ENCODE peak calls at places on chromosomes 4 and X, in ten cellular contexts. One of them, this sample, is unnamed.
A peak's percentile ranks its signal among the peaks of the same experiment; 100 is the strongest.

GRCh38 chrX:130623508-130623907 is 221.7 kb downstream of the RBMX2 start:
- DNase-seq in right lobe of liver: no peak
- DNase-seq in breast epithelium: no peak
- DNase-seq in psoas muscle: no peak
- DNase-seq in CD8-positive, alpha-beta memory T cell: no peak
- DNase-seq in transverse colon: no peak
- DNase-seq in H9: no peak
- DNase-seq in tibial artery: no peak
- DNase-seq in upper lobe of right lung: no peak
- DNase-seq in heart right ventricle: no peak
- DNase-seq in this sample: no peak

GRCh38 chr4:176210101-176210500 is 14.7 kb upstream of the SPATA4 start:
- DNase-seq in right lobe of liver: no peak
- DNase-seq in breast epithelium: no peak
- DNase-seq in psoas muscle: no peak
- DNase-seq in CD8-positive, alpha-beta memory T cell: no peak
- DNase-seq in transverse colon: no peak
- DNase-seq in H9: no peak
- DNase-seq in tibial artery: no peak
- DNase-seq in upper lobe of right lung: no peak
- DNase-seq in heart right ventricle: no peak
- DNase-seq in this sample: no peak

GRCh38 chr4:83128235-83128929 is 13.9 kb upstream of the PLAC8 start:
- DNase-seq in right lobe of liver: no peak
- DNase-seq in breast epithelium: no peak
- DNase-seq in psoas muscle: no peak
- DNase-seq in CD8-positive, alpha-beta memory T cell: no peak
- DNase-seq in transverse colon: peak; percentile 32
- DNase-seq in H9: no peak
- DNase-seq in tibial artery: no peak
- DNase-seq in upper lobe of right lung: no peak
- DNase-seq in heart right ventricle: no peak
- DNase-seq in this sample: no peak

GRCh38 chrX:12814434-12814833 is 23.2 kb downstream of the PRPS2 start:
- DNase-seq in right lobe of liver: no peak
- DNase-seq in breast epithelium: no peak
- DNase-seq in psoas muscle: no peak
- DNase-seq in CD8-positive, alpha-beta memory T cell: no peak
- DNase-seq in transverse colon: peak; percentile 41
- DNase-seq in H9: peak; percentile 33
- DNase-seq in tibial artery: no peak
- DNase-seq in upper lobe of right lung: no peak
- DNase-seq in heart right ventricle: peak; percentile 13
- DNase-seq in this sample: no peak

GRCh38 chrX:39017062-39017461 is 215.8 kb downstream of the MID1IP1 start:
- DNase-seq in right lobe of liver: no peak
- DNase-seq in breast epithelium: no peak
- DNase-seq in psoas muscle: no peak
- DNase-seq in CD8-positive, alpha-beta memory T cell: no peak
- DNase-seq in transverse colon: no peak
- DNase-seq in H9: no peak
- DNase-seq in tibial artery: no peak
- DNase-seq in upper lobe of right lung: no peak
- DNase-seq in heart right ventricle: no peak
- DNase-seq in this sample: no peak

GRCh38 chr4:119139316-119139715 is 3.7 kb downstream of the MYOZ2 start:
- DNase-seq in right lobe of liver: no peak
- DNase-seq in breast epithelium: no peak
- DNase-seq in psoas muscle: no peak
- DNase-seq in CD8-positive, alpha-beta memory T cell: no peak
- DNase-seq in transverse colon: no peak
- DNase-seq in H9: no peak
- DNase-seq in tibial artery: no peak
- DNase-seq in upper lobe of right lung: no peak
- DNase-seq in heart right ventricle: no peak
- DNase-seq in this sample: no peak

GRCh38 chrX:11781734-11782370 is 23.8 kb downstream of the MSL3 start:
- DNase-seq in right lobe of liver: no peak
- DNase-seq in breast epithelium: no peak
- DNase-seq in psoas muscle: no peak
- DNase-seq in CD8-positive, alpha-beta memory T cell: no peak
- DNase-seq in transverse colon: no peak
- DNase-seq in H9: no peak
- DNase-seq in tibial artery: no peak
- DNase-seq in upper lobe of right lung: no peak
- DNase-seq in heart right ventricle: no peak
- DNase-seq in this sample: no peak

GRCh38 chr4:86891785-86892638 is at the start of gene C4orf36:
- DNase-seq in right lobe of liver: peak; percentile 88
- DNase-seq in breast epithelium: peak; percentile 86
- DNase-seq in psoas muscle: peak; percentile 48
- DNase-seq in CD8-positive, alpha-beta memory T cell: no peak
- DNase-seq in transverse colon: peak; percentile 78
- DNase-seq in H9: peak; percentile 86
- DNase-seq in tibial artery: peak; percentile 72
- DNase-seq in upper lobe of right lung: peak; percentile 92
- DNase-seq in heart right ventricle: peak; percentile 38
- DNase-seq in this sample: no peak

GRCh38 chr4:183493246-183493645 is 11.6 kb upstream of the ING2 start:
- DNase-seq in right lobe of liver: no peak
- DNase-seq in breast epithelium: no peak
- DNase-seq in psoas muscle: no peak
- DNase-seq in CD8-positive, alpha-beta memory T cell: no peak
- DNase-seq in transverse colon: no peak
- DNase-seq in H9: no peak
- DNase-seq in tibial artery: no peak
- DNase-seq in upper lobe of right lung: no peak
- DNase-seq in heart right ventricle: no peak
- DNase-seq in this sample: no peak
- H3K27ac ChIP-seq in right lobe of liver: no peak overlapping the region
- H3K27ac ChIP-seq in breast epithelium: no peak overlapping the region
- H3K27ac ChIP-seq in psoas muscle: no peak overlapping the region
- H3K27ac ChIP-seq in CD8-positive, alpha-beta memory T cell: no peak overlapping the region
- H3K27ac ChIP-seq in transverse colon: no peak overlapping the region
- H3K27ac ChIP-seq in H9: no peak overlapping the region
- H3K27ac ChIP-seq in tibial artery: no peak overlapping the region
- H3K27ac ChIP-seq in upper lobe of right lung: no peak overlapping the region
- H3K27ac ChIP-seq in heart right ventricle: no peak overlapping the region
- H3K27ac ChIP-seq in this sample: no peak overlapping the region

GRCh38 chr4:273312-274017 is 31.8 kb downstream of the ZNF732 start:
- DNase-seq in right lobe of liver: no peak
- DNase-seq in breast epithelium: no peak
- DNase-seq in psoas muscle: no peak
- DNase-seq in CD8-positive, alpha-beta memory T cell: no peak
- DNase-seq in transverse colon: no peak
- DNase-seq in H9: no peak
- DNase-seq in tibial artery: no peak
- DNase-seq in upper lobe of right lung: no peak
- DNase-seq in heart right ventricle: no peak
- DNase-seq in this sample: no peak
- H3K9me3 ChIP-seq in right lobe of liver: peaks cover 8% of the 10 kb centered on the region
- H3K9me3 ChIP-seq in breast epithelium: peaks cover 96% of the 10 kb centered on the region
- H3K9me3 ChIP-seq in psoas muscle: peaks cover 94% of the 10 kb centered on the region
- H3K9me3 ChIP-seq in CD8-positive, alpha-beta memory T cell: peaks cover 21% of the 10 kb centered on the region
- H3K9me3 ChIP-seq in transverse colon: peaks cover 83% of the 10 kb centered on the region
- H3K9me3 ChIP-seq in H9: peaks cover 41% of the 10 kb centered on the region
- H3K9me3 ChIP-seq in tibial artery: peaks cover 96% of the 10 kb centered on the region
- H3K9me3 ChIP-seq in upper lobe of right lung: peaks cover 62% of the 10 kb centered on the region
- H3K9me3 ChIP-seq in heart right ventricle: peaks cover 93% of the 10 kb centered on the region
- H3K9me3 ChIP-seq in this sample: peaks cover 44% of the 10 kb centered on the region

GRCh38 chrX:153845195-153845594 is 14.9 kb upstream of the PDZD4 start:
- DNase-seq in right lobe of liver: no peak
- DNase-seq in breast epithelium: no peak
- DNase-seq in psoas muscle: no peak
- DNase-seq in CD8-positive, alpha-beta memory T cell: no peak
- DNase-seq in transverse colon: no peak
- DNase-seq in H9: peak; percentile 68
- DNase-seq in tibial artery: no peak
- DNase-seq in upper lobe of right lung: no peak
- DNase-seq in heart right ventricle: no peak
- DNase-seq in this sample: no peak

GRCh38 chrX:153845842-153846241 is 15.5 kb upstream of the PDZD4 start:
- DNase-seq in right lobe of liver: no peak
- DNase-seq in breast epithelium: no peak
- DNase-seq in psoas muscle: no peak
- DNase-seq in CD8-positive, alpha-beta memory T cell: no peak
- DNase-seq in transverse colon: no peak
- DNase-seq in H9: no peak
- DNase-seq in tibial artery: no peak
- DNase-seq in upper lobe of right lung: no peak
- DNase-seq in heart right ventricle: no peak
- DNase-seq in this sample: no peak

GRCh38 chrX:153848325-153848724 is 18.0 kb upstream of the PDZD4 start:
- DNase-seq in right lobe of liver: no peak
- DNase-seq in breast epithelium: no peak
- DNase-seq in psoas muscle: no peak
- DNase-seq in CD8-positive, alpha-beta memory T cell: no peak
- DNase-seq in transverse colon: no peak
- DNase-seq in H9: peak; percentile 62
- DNase-seq in tibial artery: no peak
- DNase-seq in upper lobe of right lung: no peak
- DNase-seq in heart right ventricle: no peak
- DNase-seq in this sample: no peak

GRCh38 chrX:153844509-153845082 is 14.3 kb upstream of the PDZD4 start:
- DNase-seq in right lobe of liver: no peak
- DNase-seq in breast epithelium: no peak
- DNase-seq in psoas muscle: no peak
- DNase-seq in CD8-positive, alpha-beta memory T cell: no peak
- DNase-seq in transverse colon: no peak
- DNase-seq in H9: peak; percentile 81
- DNase-seq in tibial artery: no peak
- DNase-seq in upper lobe of right lung: no peak
- DNase-seq in heart right ventricle: no peak
- DNase-seq in this sample: no peak
- H3K27ac ChIP-seq in right lobe of liver: no peak overlapping the region
- H3K27ac ChIP-seq in breast epithelium: no peak overlapping the region
- H3K27ac ChIP-seq in psoas muscle: no peak overlapping the region
- H3K27ac ChIP-seq in CD8-positive, alpha-beta memory T cell: no peak overlapping the region
- H3K27ac ChIP-seq in transverse colon: no peak overlapping the region
- H3K27ac ChIP-seq in H9: peak overlapping the region; percentile 83
- H3K27ac ChIP-seq in tibial artery: no peak overlapping the region
- H3K27ac ChIP-seq in upper lobe of right lung: no peak overlapping the region
- H3K27ac ChIP-seq in heart right ventricle: no peak overlapping the region
- H3K27ac ChIP-seq in this sample: no peak overlapping the region

DNA sequence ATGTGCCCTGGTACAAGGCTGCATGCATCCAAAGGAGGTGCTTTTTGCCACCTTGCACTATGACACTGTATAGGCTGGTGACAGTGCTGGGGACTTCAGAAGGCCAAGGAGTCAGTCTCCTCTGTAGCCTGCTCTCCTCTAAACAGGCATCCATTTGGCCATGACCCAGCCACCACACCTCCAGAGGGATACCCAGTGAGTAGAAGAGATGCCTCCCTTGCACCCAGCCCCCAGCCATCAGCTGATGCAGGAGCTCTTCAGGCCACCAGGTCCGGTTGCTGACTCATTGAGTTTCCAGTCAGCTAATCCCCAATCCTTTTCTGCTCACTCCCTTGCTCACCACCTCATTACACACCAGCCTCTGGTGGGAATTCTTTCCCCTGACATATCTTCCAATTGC is 99.8 kb downstream of the PJA1 start:
- DNase-seq in right lobe of liver: no peak
- DNase-seq in breast epithelium: no peak
- DNase-seq in psoas muscle: no peak
- DNase-seq in CD8-positive, alpha-beta memory T cell: no peak
- DNase-seq in transverse colon: no peak
- DNase-seq in H9: peak; percentile 6
- DNase-seq in tibial artery: no peak
- DNase-seq in upper lobe of right lung: no peak
- DNase-seq in heart right ventricle: no peak
- DNase-seq in this sample: no peak
- H3K9me3 ChIP-seq in right lobe of liver: no peaks in the 10 kb centered on the region
- H3K9me3 ChIP-seq in breast epithelium: peaks cover 12% of the 10 kb centered on the region
- H3K9me3 ChIP-seq in psoas muscle: peaks cover 7% of the 10 kb centered on the region
- H3K9me3 ChIP-seq in CD8-positive, alpha-beta memory T cell: no peaks in the 10 kb centered on the region
- H3K9me3 ChIP-seq in transverse colon: no peaks in the 10 kb centered on the region
- H3K9me3 ChIP-seq in H9: no peaks in the 10 kb centered on the region
- H3K9me3 ChIP-seq in tibial artery: peaks cover 11% of the 10 kb centered on the region
- H3K9me3 ChIP-seq in upper lobe of right lung: no peaks in the 10 kb centered on the region
- H3K9me3 ChIP-seq in heart right ventricle: no peaks in the 10 kb centered on the region
- H3K9me3 ChIP-seq in this sample: no peaks in the 10 kb centered on the region

GRCh38 chrX:40090961-40091360 is 6.8 kb downstream of the BCOR start:
- DNase-seq in right lobe of liver: no peak
- DNase-seq in breast epithelium: no peak
- DNase-seq in psoas muscle: no peak
- DNase-seq in CD8-positive, alpha-beta memory T cell: no peak
- DNase-seq in transverse colon: no peak
- DNase-seq in H9: peak; percentile 61
- DNase-seq in tibial artery: no peak
- DNase-seq in upper lobe of right lung: no peak
- DNase-seq in heart right ventricle: no peak
- DNase-seq in this sample: no peak
- H3K27ac ChIP-seq in right lobe of liver: no peak overlapping the region
- H3K27ac ChIP-seq in breast epithelium: no peak overlapping the region
- H3K27ac ChIP-seq in psoas muscle: no peak overlapping the region
- H3K27ac ChIP-seq in CD8-positive, alpha-beta memory T cell: no peak overlapping the region
- H3K27ac ChIP-seq in transverse colon: peak overlapping the region; percentile 79
- H3K27ac ChIP-seq in H9: no peak overlapping the region
- H3K27ac ChIP-seq in tibial artery: peak overlapping the region; percentile 73
- H3K27ac ChIP-seq in upper lobe of right lung: no peak overlapping the region
- H3K27ac ChIP-seq in heart right ventricle: no peak overlapping the region
- H3K27ac ChIP-seq in this sample: no peak overlapping the region

DNA sequence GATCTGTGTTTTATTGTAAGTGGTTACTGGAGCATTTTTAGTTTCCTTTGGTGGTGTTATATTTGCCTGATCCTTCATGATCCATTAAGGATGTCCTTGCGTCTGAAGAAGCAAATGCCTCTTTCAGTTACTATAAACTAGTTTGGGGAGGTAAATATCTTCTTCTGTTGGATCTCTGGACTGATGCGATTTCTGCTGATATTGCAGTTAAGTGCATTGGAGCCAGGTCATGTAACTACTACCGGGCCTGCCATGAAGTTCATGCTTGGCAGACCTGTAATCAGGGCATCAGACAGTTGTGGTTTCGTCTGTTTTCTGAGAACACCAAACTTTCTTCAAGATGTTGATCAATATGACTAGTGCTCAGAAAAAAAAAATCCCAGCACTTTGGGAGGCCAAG is 22.9 kb downstream of the ZNF718 start:
- DNase-seq in right lobe of liver: no peak
- DNase-seq in breast epithelium: no peak
- DNase-seq in psoas muscle: no peak
- DNase-seq in CD8-positive, alpha-beta memory T cell: no peak
- DNase-seq in transverse colon: no peak
- DNase-seq in H9: no peak
- DNase-seq in tibial artery: no peak
- DNase-seq in upper lobe of right lung: no peak
- DNase-seq in heart right ventricle: no peak
- DNase-seq in this sample: no peak
- H3K9me3 ChIP-seq in right lobe of liver: peaks cover 33% of the 10 kb centered on the region
- H3K9me3 ChIP-seq in breast epithelium: peaks cover 94% of the 10 kb centered on the region
- H3K9me3 ChIP-seq in psoas muscle: peaks cover 83% of the 10 kb centered on the region
- H3K9me3 ChIP-seq in CD8-positive, alpha-beta memory T cell: peaks cover 42% of the 10 kb centered on the region
- H3K9me3 ChIP-seq in transverse colon: peaks cover 85% of the 10 kb centered on the region
- H3K9me3 ChIP-seq in H9: peaks cover 21% of the 10 kb centered on the region
- H3K9me3 ChIP-seq in tibial artery: peaks cover 92% of the 10 kb centered on the region
- H3K9me3 ChIP-seq in upper lobe of right lung: peaks cover 64% of the 10 kb centered on the region
- H3K9me3 ChIP-seq in heart right ventricle: peaks cover 82% of the 10 kb centered on the region
- H3K9me3 ChIP-seq in this sample: peaks cover 27% of the 10 kb centered on the region

This sample was measured in effector memory CD4-positive, alpha-beta T cell.